ENCODE peak calls at places on chromosomes 12 and 14, in six cellular contexts. G is iPS DF 6.9; M is C1 segment of cervical spinal cord; T is AG04450; N is activated CD8-positive, alpha-beta memory T cell treated with anti-CD3 and anti-CD28 coated beads for 4 hours; P is Daoy. D is an unnamed sample.

GRCh38 chr12:116592116-116592637 is 33.0 kb downstream of the MAP1LC3B2 start:
- DNase-seq in G (no peak), M (peak), T (no peak), N (no peak), P (no peak), D (peak)

GRCh38 chr14:100591453-100592371 is 4.5 kb upstream of the BEGAIN start:
- DNase-seq in G (no peak), M (no peak), T (no peak), N (no peak), P (no peak), D (no peak)

GRCh38 chr12:12952036-12952435 is at the start of gene GPRC5D:
- DNase-seq in G (no peak), M (no peak), T (no peak), N (no peak), P (no peak), D (no peak)

GRCh38 chr14:75422169-75422568 is 5.7 kb upstream of the JDP2 start:
- DNase-seq in G (no peak), M (no peak), T (peak), N (no peak), P (peak), D (no peak)

GRCh38 chr12:21962236-21962635 is 21.0 kb upstream of the ABCC9 start:
- DNase-seq in G (no peak), M (no peak), T (no peak), N (no peak), P (peak), D (no peak)

GRCh38 chr12:130041983-130042812 is 120.1 kb upstream of the FZD10 start:
- DNase-seq in G (no peak), M (peak), T (no peak), N (no peak), P (peak), D (no peak)

GRCh38 chr12:9068600-9068999 is 47.1 kb downstream of the A2M start:
- DNase-seq in G (no peak), M (no peak), T (no peak), N (no peak), P (no peak), D (no peak)

GRCh38 chr14:103427485-103428443 is 42.5 kb downstream of the MARK3 start:
- DNase-seq in G (peak), M (peak), T (no peak), N (no peak), P (peak), D (peak)

GRCh38 chr14:106843951-106844483 is 1317.6 kb downstream of the TMEM121 start:
- DNase-seq in G (no peak), M (no peak), T (no peak), N (no peak), P (peak), D (no peak)

GRCh38 chr12:8818526-8818925 is 3.9 kb upstream of the A2ML1 start:
- DNase-seq in G (no peak), M (no peak), T (no peak), N (no peak), P (no peak), D (no peak)

GRCh38 chr12:131980263-131980662 is 30.5 kb downstream of the EP400 start:
- DNase-seq in G (no peak), M (no peak), T (no peak), N (no peak), P (no peak), D (no peak)

GRCh38 chr14:95062946-95063345 is 94.4 kb downstream of the DICER1 start:
- DNase-seq in G (no peak), M (no peak), T (no peak), N (no peak), P (no peak), D (no peak)

GRCh38 chr12:49334226-49334625 is 2.8 kb downstream of the C1QL4 start:
- DNase-seq in G (no peak), M (no peak), T (no peak), N (no peak), P (no peak), D (no peak)

GRCh38 chr14:31968912-31969311 is 108.2 kb upstream of the ARHGAP5 start:
- DNase-seq in G (no peak), M (no peak), T (no peak), N (no peak), P (no peak), D (no peak)

GRCh38 chr14:103140316-103141109 is 17.3 kb downstream of the TNFAIP2 start:
- DNase-seq in G (no peak), M (no peak), T (no peak), N (no peak), P (peak), D (no peak)

GRCh38 chr14:68011629-68012028 is 192.1 kb downstream of the RAD51B start:
- DNase-seq in G (no peak), M (no peak), T (no peak), N (no peak), P (peak), D (peak)